ENCODE peak calls at places on chromosomes 4 and X, in five cellular contexts. One of them, this sample, is unnamed.

GRCh38 chr4:71125137-71125536 is 131.7 kb downstream of the DCK start:
- DNase-seq in testis: no peak
- DNase-seq in IMR-90: no peak
- DNase-seq in sigmoid colon: no peak
- DNase-seq in heart left ventricle: no peak
- DNase-seq in this sample: no peak

GRCh38 chr4:109873791-109874514 is 26.0 kb downstream of the LRIT3 start:
- DNase-seq in sigmoid colon: no peak
- DNase-seq in heart left ventricle: no peak
- DNase-seq in testis: no peak
- DNase-seq in IMR-90: peak
- DNase-seq in this sample: no peak

GRCh38 chrX:39857780-39858179 is 240.0 kb downstream of the BCOR start:
- DNase-seq in heart left ventricle: no peak
- DNase-seq in testis: no peak
- DNase-seq in sigmoid colon: no peak
- DNase-seq in IMR-90: no peak
- DNase-seq in this sample: no peak

GRCh38 chrX:126165721-126166401 is at the start of gene DCAF12L2:
- DNase-seq in heart left ventricle: peak
- DNase-seq in IMR-90: no peak
- DNase-seq in sigmoid colon: peak
- DNase-seq in testis: peak
- DNase-seq in this sample: no peak

GRCh38 chr4:78984593-78984992 is 45.4 kb upstream of the PAQR3 start:
- DNase-seq in testis: no peak
- DNase-seq in heart left ventricle: no peak
- DNase-seq in sigmoid colon: no peak
- DNase-seq in IMR-90: no peak
- DNase-seq in this sample: no peak

GRCh38 chr4:113761682-113762060 is at the start of gene CAMK2D:
- DNase-seq in sigmoid colon: peak
- DNase-seq in testis: peak
- DNase-seq in heart left ventricle: peak
- DNase-seq in IMR-90: peak
- DNase-seq in this sample: peak

GRCh38 chr4:8332891-8333331 is 63.4 kb downstream of the HTRA3 start:
- DNase-seq in IMR-90: no peak
- DNase-seq in sigmoid colon: peak
- DNase-seq in heart left ventricle: peak
- DNase-seq in testis: no peak
- DNase-seq in this sample: no peak

GRCh38 chr4:80710748-80711451 is 319.6 kb upstream of the BMP3 start:
- DNase-seq in heart left ventricle: no peak
- DNase-seq in testis: peak
- DNase-seq in IMR-90: no peak
- DNase-seq in sigmoid colon: no peak
- DNase-seq in this sample: no peak

GRCh38 chr4:69831646-69832325 is 28.2 kb downstream of the SULT1E1 start:
- DNase-seq in IMR-90: no peak
- DNase-seq in sigmoid colon: no peak
- DNase-seq in testis: no peak
- DNase-seq in heart left ventricle: peak
- DNase-seq in this sample: no peak

GRCh38 chrX:129360175-129360574 is 163.1 kb downstream of the SMARCA1 start:
- DNase-seq in heart left ventricle: no peak
- DNase-seq in testis: peak
- DNase-seq in sigmoid colon: no peak
- DNase-seq in IMR-90: peak
- DNase-seq in this sample: no peak

GRCh38 chr4:74934822-74935326 is 2.0 kb downstream of the PARM1 start:
- DNase-seq in IMR-90: no peak
- DNase-seq in testis: peak
- DNase-seq in sigmoid colon: no peak
- DNase-seq in heart left ventricle: no peak
- DNase-seq in this sample: no peak

GRCh38 chr4:128060620-128061565 is at the start of gene LARP1B:
- DNase-seq in sigmoid colon: peak
- DNase-seq in testis: peak
- DNase-seq in IMR-90: peak
- DNase-seq in heart left ventricle: peak
- DNase-seq in this sample: peak
- TF ChIP-seq POLR2A in sigmoid colon: peak
- TF ChIP-seq POLR2A in testis: peak
- TF ChIP-seq POLR2A in IMR-90: peak
- TF ChIP-seq POLR2A in heart left ventricle: peak
- TF ChIP-seq POLR2A in this sample: peak

DNA sequence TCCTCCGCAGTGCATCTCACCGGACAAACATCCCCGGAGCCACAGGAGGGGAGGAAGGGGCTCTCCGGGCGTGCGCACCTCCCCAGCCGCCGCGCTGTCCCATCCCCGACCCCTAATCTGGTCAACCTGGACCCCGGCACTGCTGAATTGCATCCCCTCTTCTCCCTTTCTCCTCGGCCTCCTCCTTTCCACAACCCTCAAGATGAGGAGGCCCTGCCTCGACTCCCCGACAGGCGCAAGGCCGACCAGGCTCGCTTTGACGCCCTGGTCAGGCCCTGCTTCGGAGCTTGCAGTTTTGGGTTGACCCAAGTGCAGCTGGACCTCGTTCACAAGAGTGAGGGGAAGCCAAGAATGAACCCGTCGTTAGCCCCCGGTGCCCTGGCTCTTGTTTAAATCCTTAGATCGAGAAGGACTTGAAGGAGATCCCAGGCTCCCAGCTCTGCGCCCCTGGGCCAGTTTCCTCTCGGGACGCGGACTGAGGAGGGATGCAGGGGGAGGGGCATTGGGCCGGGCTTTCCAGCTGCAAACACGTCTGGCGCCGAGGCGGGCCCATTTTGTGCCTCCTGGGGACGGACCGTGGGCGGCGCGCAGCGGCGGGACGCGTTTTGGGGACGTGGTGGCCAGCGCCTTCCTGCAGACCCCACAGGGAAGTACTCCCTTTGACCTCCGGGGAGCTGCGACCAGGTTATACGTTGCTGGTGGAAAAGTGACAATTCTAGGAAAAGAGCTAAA is 2.5 kb downstream of the PDGFRA start:
- DNase-seq in testis: peak
- DNase-seq in sigmoid colon: peak
- DNase-seq in heart left ventricle: peak
- DNase-seq in IMR-90: peak
- DNase-seq in this sample: no peak
- TF ChIP-seq POLR2A in testis: no peak
- TF ChIP-seq POLR2A in sigmoid colon: no peak
- TF ChIP-seq POLR2A in heart left ventricle: no peak
- TF ChIP-seq POLR2A in IMR-90: no peak
- TF ChIP-seq POLR2A in this sample: no peak

GRCh38 chr4:68347845-68348244 is 2.0 kb downstream of the YTHDC1 start:
- DNase-seq in sigmoid colon: no peak
- DNase-seq in heart left ventricle: no peak
- DNase-seq in IMR-90: no peak
- DNase-seq in testis: no peak
- DNase-seq in this sample: no peak

GRCh38 chr4:68348577-68348976 is 1.3 kb downstream of the YTHDC1 start:
- DNase-seq in IMR-90: no peak
- DNase-seq in heart left ventricle: no peak
- DNase-seq in sigmoid colon: no peak
- DNase-seq in testis: no peak
- DNase-seq in this sample: no peak

GRCh38 chr4:68346461-68346860 is 3.4 kb downstream of the YTHDC1 start:
- DNase-seq in testis: no peak
- DNase-seq in sigmoid colon: no peak
- DNase-seq in heart left ventricle: no peak
- DNase-seq in IMR-90: no peak
- DNase-seq in this sample: no peak

GRCh38 chr4:68344785-68345184 is 5.1 kb downstream of the YTHDC1 start:
- DNase-seq in heart left ventricle: no peak
- DNase-seq in IMR-90: no peak
- DNase-seq in sigmoid colon: no peak
- DNase-seq in testis: no peak
- DNase-seq in this sample: no peak

DNA sequence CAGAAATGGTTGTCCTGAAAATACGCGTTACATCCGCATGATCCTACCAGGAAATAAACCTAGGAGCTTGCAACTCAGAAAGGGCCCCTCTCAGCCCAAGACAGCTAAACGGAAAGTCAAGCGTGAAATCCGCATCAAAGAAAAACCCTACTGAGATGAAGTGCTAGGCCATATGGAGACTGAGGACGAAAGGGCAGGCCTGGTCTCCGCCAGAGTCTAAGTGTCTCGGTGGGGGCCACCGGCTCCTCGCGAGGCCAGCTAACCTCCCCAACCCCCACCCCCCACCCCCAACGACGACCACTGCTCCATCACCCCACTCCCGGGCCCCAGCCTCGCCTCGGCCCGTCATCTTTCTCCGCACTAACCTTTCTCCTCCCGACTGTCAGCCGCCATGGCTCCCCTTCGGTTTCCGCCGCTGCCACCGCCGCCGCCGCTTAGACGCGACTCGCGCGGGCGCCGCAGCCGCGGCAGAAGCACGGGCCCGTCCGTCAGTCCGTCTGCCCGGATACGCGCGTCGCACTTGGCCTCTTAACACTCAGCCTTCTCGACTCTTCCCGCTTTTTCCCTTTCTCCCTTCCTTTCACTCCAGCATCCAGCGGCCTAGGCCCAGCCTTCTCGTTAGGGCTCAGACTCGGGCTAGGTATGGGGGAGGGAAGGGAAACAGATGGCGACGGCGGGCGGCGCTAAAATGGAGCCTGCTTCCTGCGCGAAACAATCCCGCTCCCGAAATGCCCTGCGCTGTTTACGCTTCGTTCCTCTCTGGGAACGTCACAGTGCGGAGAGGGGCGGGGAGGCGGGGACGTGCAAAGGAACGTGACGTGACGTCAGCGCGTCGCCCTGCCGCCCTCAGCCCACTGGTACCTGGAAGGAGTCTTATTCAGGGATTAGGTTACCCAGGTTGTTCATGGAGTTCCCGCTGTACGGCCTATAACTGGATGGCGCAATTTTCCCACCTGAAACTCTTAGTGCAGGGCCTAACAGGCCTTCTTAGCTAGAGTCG is at the start of gene YTHDC1:
- DNase-seq in heart left ventricle: peak
- DNase-seq in testis: peak
- DNase-seq in IMR-90: peak
- DNase-seq in sigmoid colon: peak
- DNase-seq in this sample: peak
- TF ChIP-seq POLR2A in heart left ventricle: peak
- TF ChIP-seq POLR2A in testis: peak
- TF ChIP-seq POLR2A in IMR-90: peak
- TF ChIP-seq POLR2A in sigmoid colon: peak
- TF ChIP-seq POLR2A in this sample: no peak

GRCh38 chrX:43661521-43662240 is 5.6 kb downstream of the MAOA start:
- DNase-seq in IMR-90: no peak
- DNase-seq in testis: no peak
- DNase-seq in sigmoid colon: no peak
- DNase-seq in heart left ventricle: no peak
- DNase-seq in this sample: no peak

GRCh38 chrX:43654431-43655150 is 1.5 kb upstream of the MAOA start:
- DNase-seq in sigmoid colon: peak
- DNase-seq in testis: peak
- DNase-seq in IMR-90: peak
- DNase-seq in heart left ventricle: peak
- DNase-seq in this sample: peak

GRCh38 chrX:43655151-43655676 is 885 bp upstream of the MAOA start:
- DNase-seq in sigmoid colon: peak
- DNase-seq in testis: peak
- DNase-seq in IMR-90: peak
- DNase-seq in heart left ventricle: peak
- DNase-seq in this sample: no peak

DNA sequence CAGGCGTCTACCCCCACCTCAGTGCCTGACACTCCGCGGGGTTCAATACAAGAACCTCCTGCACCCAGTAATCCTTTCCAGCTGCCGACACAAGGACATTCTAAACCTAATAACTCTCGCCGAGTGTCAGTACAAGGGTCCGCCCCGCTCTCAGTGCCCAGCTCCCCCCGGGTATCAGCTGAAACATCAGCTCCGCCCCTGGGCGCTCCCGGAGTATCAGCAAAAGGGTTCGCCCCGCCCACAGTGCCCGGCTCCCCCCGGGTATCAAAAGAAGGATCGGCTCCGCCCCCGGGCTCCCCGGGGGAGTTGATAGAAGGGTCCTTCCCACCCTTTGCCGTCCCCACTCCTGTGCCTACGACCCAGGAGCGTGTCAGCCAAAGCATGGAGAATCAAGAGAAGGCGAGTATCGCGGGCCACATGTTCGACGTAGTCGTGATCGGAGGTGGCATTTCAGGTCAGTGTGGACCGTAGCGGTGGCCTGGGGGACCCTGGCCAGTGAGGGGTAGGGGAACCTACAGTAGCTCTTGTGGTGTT is at the start of gene MAOA:
- DNase-seq in heart left ventricle: peak
- DNase-seq in sigmoid colon: peak
- DNase-seq in IMR-90: no peak
- DNase-seq in testis: peak
- DNase-seq in this sample: no peak
- TF ChIP-seq POLR2A in heart left ventricle: no peak
- TF ChIP-seq POLR2A in sigmoid colon: peak
- TF ChIP-seq POLR2A in IMR-90: no peak
- TF ChIP-seq POLR2A in testis: no peak
- TF ChIP-seq POLR2A in this sample: peak

DNA sequence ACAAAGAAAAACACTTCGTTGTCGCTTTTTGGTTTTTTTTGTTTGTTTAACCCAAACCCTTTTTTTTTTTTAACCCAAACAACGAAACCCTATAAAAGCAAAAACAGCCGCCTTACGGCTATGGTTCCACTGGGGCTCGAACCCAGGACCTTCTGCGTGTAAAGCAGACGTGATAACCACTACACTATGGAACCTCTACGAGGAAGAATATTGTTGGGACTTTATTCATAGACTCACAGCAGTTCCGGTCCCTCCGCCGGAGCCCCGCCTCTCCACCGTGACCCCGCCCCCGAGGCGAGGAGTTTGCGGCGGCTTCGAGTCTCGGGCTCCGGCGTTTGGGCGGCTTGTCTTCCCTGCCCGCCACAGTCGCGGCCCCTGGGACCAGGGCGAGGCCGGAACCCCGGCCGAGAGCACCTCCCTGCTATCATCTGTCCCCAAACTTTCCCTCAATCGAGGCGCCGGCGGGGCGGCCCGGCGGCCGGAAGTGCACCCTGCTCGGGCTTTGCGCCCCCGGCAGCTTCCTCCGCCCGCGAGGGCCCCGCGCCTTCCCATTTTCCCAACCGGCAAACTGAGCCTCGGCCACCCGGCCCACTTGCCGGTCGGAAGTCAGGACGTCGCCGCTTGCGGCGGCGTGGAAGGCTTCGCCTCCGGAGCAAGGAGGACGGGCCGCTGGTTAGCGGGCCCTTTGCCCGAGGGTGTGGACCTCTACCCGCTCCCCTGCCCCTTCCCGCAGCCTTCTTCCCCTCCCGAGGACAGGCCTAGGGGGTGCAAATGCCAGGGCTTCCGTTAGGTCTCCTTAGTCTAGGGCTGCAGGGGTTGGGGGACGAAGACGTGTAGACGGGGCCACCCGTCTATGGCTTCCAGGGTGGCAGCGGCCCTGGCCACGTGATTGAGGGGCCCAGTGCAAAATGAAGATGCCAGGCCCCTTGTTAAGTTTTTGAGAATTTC is 3.2 kb upstream of the RS1 start:
- DNase-seq in IMR-90: peak
- DNase-seq in testis: peak
- DNase-seq in heart left ventricle: peak
- DNase-seq in sigmoid colon: peak
- DNase-seq in this sample: peak
- TF ChIP-seq POLR2A in IMR-90: no peak
- TF ChIP-seq POLR2A in testis: no peak
- TF ChIP-seq POLR2A in heart left ventricle: no peak
- TF ChIP-seq POLR2A in sigmoid colon: no peak
- TF ChIP-seq POLR2A in this sample: no peak

This sample was measured in esophagus squamous epithelium.